ENCODE peak calls at places on chromosomes 16 and 17, in nine cellular contexts. N is LoVo, U is AG08395, R is NCI-H187 treated with DMSO at 0.1 percent for 48 hours, I is neural progenitor cell, F is M059J, L is WTC11, M is brain microvascular endothelial cell, K is caudate nucleus. X is an unnamed sample.
A peak's percentile ranks its signal among the peaks of the same experiment; 100 is the strongest.

GRCh38 chr16:15970202-15970601 is 20.8 kb downstream of the ABCC1 start:
- DNase-seq in K (no peak), I (peak; percentile 41), R (no peak), U (no peak), M (no peak), N (no peak), L (peak; percentile 56), F (peak; percentile 55), X (no peak)

GRCh38 chr16:68995011-68995504 is 110.4 kb upstream of the HAS3 start:
- DNase-seq in M (peak; percentile 69), I (peak; percentile 59), U (peak; percentile 49), F (peak; percentile 77), K (no peak), L (peak; percentile 24), N (peak; percentile 53), R (no peak), X (no peak)

GRCh38 chr16:81861503-81861902 is 82.4 kb downstream of the PLCG2 start:
- DNase-seq in I (no peak), R (no peak), U (no peak), N (no peak), K (no peak), F (peak; percentile 77), M (no peak), L (no peak), X (no peak)

GRCh38 chr16:86584726-86585721 is 6.7 kb downstream of the FOXL1 start:
- DNase-seq in L (no peak), I (no peak), M (peak; percentile 64), F (peak; percentile 92), N (peak; percentile 43), K (no peak), U (peak; percentile 33), R (no peak), X (no peak)

GRCh38 chr17:80565347-80566053 is 20.9 kb downstream of the RPTOR start:
- DNase-seq in I (peak; percentile 57), L (peak; percentile 59), N (no peak), U (no peak), R (no peak), M (peak; percentile 9), F (no peak), K (no peak), X (no peak)

GRCh38 chr17:7888184-7888920 is at the start of gene CHD3:
- DNase-seq in F (no peak), M (peak; percentile 8), L (no peak), K (no peak), U (no peak), N (peak; percentile 9), R (no peak), I (peak; percentile 31), X (no peak)

GRCh38 chr17:56909742-56910508 is 3.9 kb downstream of the TRIM25 start:
- DNase-seq in F (no peak), N (no peak), M (no peak), L (no peak), K (no peak), I (no peak), U (no peak), R (no peak), X (no peak)

GRCh38 chr16:65409505-65409904 is 287.6 kb upstream of the CDH11 start:
- DNase-seq in N (no peak), K (no peak), L (no peak), U (peak; percentile 10), I (no peak), M (no peak), F (peak; percentile 67), R (no peak), X (no peak)

GRCh38 chr17:82020874-82021727 is 1.6 kb downstream of the CENPX start:
- DNase-seq in L (peak; percentile 55), R (no peak), U (peak; percentile 81), F (peak; percentile 82), N (peak; percentile 39), M (peak; percentile 59), K (peak; percentile 70), I (peak; percentile 78), X (peak; percentile 70)

GRCh38 chr16:14369734-14370598 is 260.1 kb downstream of the PARN start:
- DNase-seq in N (no peak), L (no peak), F (peak; percentile 68), M (no peak), R (no peak), U (peak; percentile 56), K (no peak), I (no peak), X (no peak)

GRCh38 chr16:83143788-83144187 is 517.0 kb downstream of the CDH13 start:
- DNase-seq in F (no peak), I (peak; percentile 9), U (no peak), M (peak; percentile 96), N (peak; percentile 49), R (no peak), L (no peak), K (no peak), X (no peak)

GRCh38 chr16:5504028-5504758 is 406.6 kb upstream of the EEF2KMT start:
- DNase-seq in F (peak; percentile 74), K (peak; percentile 48), I (no peak), R (no peak), M (peak; percentile 0), L (no peak), N (no peak), U (no peak), X (no peak)

GRCh38 chr17:17030515-17031211 is 11.6 kb upstream of the MPRIP start:
- DNase-seq in U (no peak), M (no peak), N (no peak), K (peak; percentile 28), R (no peak), I (no peak), L (no peak), F (no peak), X (no peak)

GRCh38 chr17:49571283-49571682 is 4.4 kb upstream of the NXPH3 start:
- DNase-seq in R (no peak), U (no peak), L (no peak), K (no peak), I (no peak), F (no peak), M (no peak), N (no peak), X (no peak)

GRCh38 chr17:53629188-53629587 is 193.5 kb upstream of the KIF2B start:
- DNase-seq in N (no peak), M (peak; percentile 7), F (peak; percentile 36), U (peak; percentile 3), I (no peak), R (no peak), K (no peak), L (no peak), X (no peak)

GRCh38 chr16:24525970-24526559 is 13.3 kb upstream of the RBBP6 start:
- DNase-seq in U (peak; percentile 75), I (no peak), L (no peak), M (no peak), F (peak; percentile 93), R (no peak), K (no peak), N (peak; percentile 75), X (no peak)

GRCh38 chr17:35056013-35056412 is 7.5 kb downstream of the RFFL start:
- DNase-seq in U (no peak), F (no peak), N (no peak), K (no peak), I (peak; percentile 29), L (peak; percentile 20), M (no peak), R (no peak), X (no peak)

GRCh38 chr17:77793146-77793887 is 165.2 kb upstream of the TNRC6C start:
- DNase-seq in L (no peak), I (peak; percentile 41), N (no peak), R (no peak), U (no peak), K (no peak), M (no peak), F (no peak), X (no peak)

GRCh38 chr16:265711-266110 is 10.0 kb downstream of the RGS11 start:
- DNase-seq in I (no peak), M (no peak), N (no peak), R (no peak), U (no peak), K (no peak), F (no peak), L (no peak), X (no peak)

GRCh38 chr17:82231562-82232321 is 2.9 kb downstream of the SLC16A3 start:
- DNase-seq in L (peak; percentile 61), I (peak; percentile 76), K (peak; percentile 23), M (no peak), R (no peak), U (no peak), F (peak; percentile 62), N (no peak), X (no peak)

GRCh38 chr17:39658346-39658745 is 6.8 kb upstream of the TCAP start:
- DNase-seq in R (no peak), N (no peak), U (no peak), L (no peak), F (no peak), K (no peak), M (no peak), I (no peak), X (no peak)

GRCh38 chr16:60989592-60989991 is 1046.6 kb downstream of the CDH8 start:
- DNase-seq in K (no peak), N (no peak), F (peak; percentile 34), I (no peak), U (no peak), R (no peak), M (no peak), L (no peak), X (no peak)

GRCh38 chr16:54436342-54436741 is 149.8 kb upstream of the IRX3 start:
- DNase-seq in K (no peak), I (no peak), U (no peak), N (no peak), F (peak; percentile 22), L (no peak), M (no peak), R (no peak), X (no peak)

GRCh38 chr16:54582631-54583250 is 296.2 kb upstream of the IRX3 start:
- DNase-seq in I (peak; percentile 95), L (no peak), R (no peak), K (no peak), M (no peak), U (no peak), F (no peak), N (no peak), X (no peak)

GRCh38 chr17:77740481-77740880 is 218.0 kb upstream of the TNRC6C start:
- DNase-seq in U (no peak), L (peak; percentile 5), R (no peak), N (no peak), K (no peak), M (no peak), F (no peak), I (no peak), X (no peak)

GRCh38 chr17:65158622-65159021 is 21.5 kb downstream of the RGS9 start:
- DNase-seq in U (no peak), R (no peak), L (no peak), M (no peak), N (no peak), I (no peak), F (no peak), K (no peak), X (no peak)

GRCh38 chr17:44543213-44543904 is 13.9 kb upstream of the FZD2 start:
- DNase-seq in L (peak; percentile 85), I (peak; percentile 90), K (no peak), R (no peak), M (peak; percentile 86), U (peak; percentile 89), N (peak; percentile 39), F (peak; percentile 99), X (peak; percentile 61)

GRCh38 chr17:8629371-8630226 is 926 bp downstream of the MYH10 start:
- DNase-seq in N (no peak), U (peak; percentile 32), M (no peak), K (no peak), R (no peak), L (peak; percentile 50), F (peak; percentile 22), I (peak; percentile 67), X (peak; percentile 18)

GRCh38 chr17:27290916-27291598 is 2.9 kb upstream of the WSB1 start:
- DNase-seq in K (no peak), F (no peak), I (no peak), R (peak; percentile 74), M (no peak), L (no peak), U (no peak), N (no peak), X (no peak)

GRCh38 chr16:30858829-30859423 is 35.0 kb downstream of the BCL7C start:
- DNase-seq in F (peak; percentile 25), L (no peak), N (no peak), U (no peak), M (no peak), I (no peak), R (no peak), K (no peak), X (no peak)

GRCh38 chr17:79797492-79798295 is 817 bp upstream of the CBX8 start:
- DNase-seq in K (no peak), R (no peak), F (no peak), N (no peak), U (no peak), I (peak; percentile 78), M (no peak), L (peak; percentile 50), X (no peak)